ENCODE peak calls at places on chromosome 4, in ten cellular contexts. E, M, D, Y, S, H, J, V, K and W are unnamed samples.

GRCh38 chr4:147683172-147683571 is 791 bp downstream of the PRMT9 start:
- DNase-seq in J (no peak), M (no peak), D (no peak), V (no peak), E (peak), Y (peak), S (peak), H (no peak), K (no peak), W (peak)

GRCh38 chr4:128470492-128471053 is 183.0 kb upstream of the PGRMC2 start:
- DNase-seq in K (no peak), M (no peak), D (no peak), S (no peak), H (no peak), Y (no peak), V (no peak), E (no peak), J (no peak), W (no peak)

GRCh38 chr4:146654976-146655761 is 16.5 kb downstream of the POU4F2 start:
- DNase-seq in S (peak), K (no peak), D (no peak), V (no peak), J (peak), E (no peak), Y (no peak), H (no peak), M (no peak), W (peak)

GRCh38 chr4:127988638-127989037 is 23.4 kb downstream of the ABHD18 start:
- DNase-seq in E (no peak), S (no peak), Y (no peak), V (no peak), M (no peak), J (no peak), D (no peak), K (no peak), H (no peak), W (no peak)

GRCh38 chr4:2855584-2855983 is 11.9 kb downstream of the ADD1 start:
- DNase-seq in D (no peak), S (no peak), J (no peak), E (no peak), M (no peak), V (no peak), K (no peak), H (no peak), Y (no peak), W (no peak)

GRCh38 chr4:169810325-169811323 is 52.9 kb upstream of the HPF1 start:
- DNase-seq in K (peak), V (no peak), M (no peak), S (peak), D (peak), E (peak), Y (peak), H (peak), J (no peak), W (peak)

GRCh38 chr4:135741583-135741982 is 1540.0 kb upstream of the PABPC4L start:
- DNase-seq in S (no peak), Y (peak), H (no peak), V (no peak), E (no peak), J (no peak), D (no peak), M (no peak), K (no peak), W (no peak)

GRCh38 chr4:5378002-5378401 is 326.7 kb downstream of the STK32B start:
- DNase-seq in S (peak), V (no peak), K (no peak), M (no peak), Y (no peak), H (no peak), E (no peak), J (no peak), D (no peak), W (no peak)